ENCODE peak calls at places on chromosomes 5 and 9, in seven cellular contexts. F is uterus; A is CD8-positive, alpha-beta T cell; W is GM12864; X is foreskin fibroblast; T is left lung; R is astrocyte. C is an unnamed sample.

GRCh38 chr5:151612689-151613427 is 21.7 kb upstream of the FAT2 start:
- DNase-seq in A (no peak), X (peak; percentile 8), F (no peak), W (peak; percentile 52), T (no peak), R (peak; percentile 51), C (no peak)

GRCh38 chr9:87464992-87465378 is 32.7 kb upstream of the DAPK1 start:
- DNase-seq in A (no peak), F (no peak), X (no peak), W (no peak), T (no peak), R (no peak), C (no peak)

GRCh38 chr9:21434202-21435014 is 5.8 kb upstream of the IFNA1 start:
- DNase-seq in T (no peak), A (no peak), W (no peak), F (no peak), X (peak; percentile 86), R (peak; percentile 49), C (peak; percentile 81)

GRCh38 chr5:171268700-171269413 is 40.2 kb upstream of the TLX3 start:
- DNase-seq in A (no peak), T (no peak), W (no peak), F (no peak), X (no peak), R (no peak), C (no peak)

GRCh38 chr9:134442486-134443168 is 116.4 kb downstream of the RXRA start:
- DNase-seq in W (no peak), R (no peak), T (no peak), A (no peak), X (peak; percentile 70), F (no peak), C (peak; percentile 12)

GRCh38 chr5:37938861-37939260 is 99.0 kb upstream of the GDNF start:
- DNase-seq in F (no peak), W (no peak), X (no peak), R (no peak), T (no peak), A (no peak), C (no peak)

GRCh38 chr9:125239631-125240597 is 1.2 kb downstream of the HSPA5 start:
- DNase-seq in F (no peak), A (no peak), T (no peak), W (no peak), X (no peak), R (no peak), C (no peak)

GRCh38 chr9:89436963-89437625 is 60.8 kb downstream of the SEMA4D start:
- DNase-seq in X (no peak), T (no peak), F (no peak), W (no peak), R (no peak), A (peak; percentile 83), C (no peak)

GRCh38 chr5:1673042-1673674 is 126.5 kb downstream of the MRPL36 start:
- DNase-seq in W (no peak), X (no peak), A (no peak), R (no peak), F (no peak), T (no peak), C (peak; percentile 22)

GRCh38 chr5:164553851-164554250 is 1048.4 kb downstream of the MAT2B start:
- DNase-seq in A (no peak), R (peak; percentile 25), T (no peak), X (no peak), W (no peak), F (no peak), C (no peak)

GRCh38 chr9:123996731-123997421 is 14.7 kb upstream of the LHX2 start:
- DNase-seq in A (no peak), R (no peak), T (peak; percentile 68), F (no peak), X (no peak), W (no peak), C (peak; percentile 16)

GRCh38 chr5:179817071-179817840 is 3.4 kb upstream of the SQSTM1 start:
- DNase-seq in T (peak; percentile 90), W (no peak), A (no peak), F (peak; percentile 49), R (no peak), X (peak; percentile 42), C (no peak)

GRCh38 chr5:78610163-78610583 is 38.4 kb downstream of the LHFPL2 start:
- DNase-seq in W (no peak), A (no peak), X (peak; percentile 79), T (no peak), F (peak; percentile 85), R (peak; percentile 82), C (peak; percentile 94)

GRCh38 chr5:89396262-89396975 is 513.4 kb upstream of the MEF2C start:
- DNase-seq in W (peak; percentile 51), R (no peak), A (no peak), F (no peak), X (peak; percentile 62), T (no peak), C (peak; percentile 40)

GRCh38 chr9:93479726-93480125 is 26.3 kb upstream of the FAM120AOS start:
- DNase-seq in A (no peak), T (no peak), W (no peak), R (no peak), X (peak; percentile 49), F (no peak), C (peak; percentile 78)

DNA sequence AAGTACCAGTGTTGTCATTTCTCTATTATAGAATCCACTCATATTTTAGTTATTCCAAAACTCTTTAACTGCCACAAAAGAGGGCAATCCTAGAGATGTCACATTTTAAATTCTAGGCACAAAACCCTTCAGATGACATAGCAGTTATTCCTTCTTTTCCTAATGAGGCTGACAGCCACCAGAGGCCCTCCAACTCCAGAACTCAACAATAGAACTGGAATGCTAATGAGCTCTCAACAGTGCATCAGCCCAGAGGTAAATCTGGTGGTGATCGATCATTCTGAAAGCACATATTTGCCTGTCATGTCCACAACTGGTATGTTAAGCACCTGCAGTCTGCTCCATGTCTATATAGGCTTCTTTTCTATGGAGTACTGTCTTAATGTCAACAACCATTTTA is 40.2 kb upstream of the RAB3C start:
- DNase-seq in W (no peak), A (no peak), R (no peak), T (no peak), F (no peak), X (no peak), C (no peak)
- TF ChIP-seq CTCF in W (no peak), A (no peak), R (no peak), T (no peak), F (no peak), X (no peak), C (no peak)

GRCh38 chr5:61626639-61627282 is 294.7 kb downstream of the ZSWIM6 start:
- DNase-seq in R (no peak), F (no peak), T (no peak), W (no peak), X (no peak), A (no peak), C (no peak)
- H3K4me3 ChIP-seq in R (no peak overlapping the region), F (peak overlapping the region; percentile 51), T (peak overlapping the region; percentile 57), W (no peak overlapping the region), X (peak overlapping the region; percentile 37), A (peak overlapping the region; percentile 45), C (no peak overlapping the region)

GRCh38 chr5:132736853-132737833 is at the start of gene KIF3A:
- DNase-seq in R (peak; percentile 83), T (peak; percentile 99), X (peak; percentile 98), W (peak; percentile 92), F (peak; percentile 94), A (peak; percentile 99), C (peak; percentile 92)
- TF ChIP-seq CTCF in R (no peak), T (no peak), X (no peak), W (no peak), F (peak; percentile 61), A (peak; percentile 30), C (no peak)

GRCh38 chr9:34382879-34383278 is 6.2 kb upstream of the MYORG start:
- DNase-seq in X (no peak), R (no peak), T (no peak), F (no peak), A (peak; percentile 45), W (no peak), C (no peak)

GRCh38 chr9:34382054-34382453 is 5.4 kb upstream of the MYORG start:
- DNase-seq in W (no peak), A (peak; percentile 45), X (no peak), F (no peak), R (no peak), T (no peak), C (no peak)

GRCh38 chr9:34380034-34380510 is 3.4 kb upstream of the MYORG start:
- DNase-seq in F (no peak), T (peak; percentile 81), X (peak; percentile 25), R (no peak), W (no peak), A (peak; percentile 56), C (no peak)

GRCh38 chr9:34380511-34381315 is 4.0 kb upstream of the MYORG start:
- DNase-seq in X (peak; percentile 86), R (peak; percentile 44), F (peak; percentile 73), W (no peak), T (peak; percentile 95), A (peak; percentile 86), C (peak; percentile 59)

DNA sequence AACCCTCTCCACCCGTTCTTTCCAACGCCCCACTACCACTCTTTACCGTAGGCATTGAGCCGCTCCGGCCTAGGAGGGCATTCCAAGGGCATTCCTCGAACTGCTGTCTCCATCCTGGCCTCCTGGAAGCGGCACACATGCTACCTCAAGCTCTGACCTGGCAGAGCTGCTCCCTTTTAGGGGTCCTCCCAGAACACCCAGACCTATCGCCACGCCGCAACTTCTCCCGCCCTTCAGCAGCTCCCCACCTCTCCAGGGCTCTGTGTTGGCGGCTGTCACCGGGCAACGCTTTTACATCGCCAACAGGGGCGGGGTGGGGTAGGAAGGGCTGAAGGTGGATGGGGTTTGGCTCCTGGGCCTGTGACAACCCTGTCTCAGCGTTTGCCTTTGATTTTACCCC is 4.6 kb upstream of the MYORG start:
- DNase-seq in X (no peak), T (no peak), W (no peak), A (peak; percentile 50), F (no peak), R (no peak), C (no peak)
- H3K4me3 ChIP-seq in X (peak overlapping the region; percentile 43), T (peak overlapping the region; percentile 53), W (no peak overlapping the region), A (peak overlapping the region; percentile 46), F (peak overlapping the region; percentile 43), R (peak overlapping the region; percentile 61), C (peak overlapping the region; percentile 52)

GRCh38 chr5:172389578-172390112 is 64.7 kb downstream of the SH3PXD2B start:
- DNase-seq in R (no peak), T (no peak), F (no peak), X (no peak), A (no peak), W (no peak), C (no peak)
- TF ChIP-seq CTCF in R (no peak), T (no peak), F (no peak), X (peak; percentile 6), A (no peak), W (no peak), C (peak; percentile 24)

DNA sequence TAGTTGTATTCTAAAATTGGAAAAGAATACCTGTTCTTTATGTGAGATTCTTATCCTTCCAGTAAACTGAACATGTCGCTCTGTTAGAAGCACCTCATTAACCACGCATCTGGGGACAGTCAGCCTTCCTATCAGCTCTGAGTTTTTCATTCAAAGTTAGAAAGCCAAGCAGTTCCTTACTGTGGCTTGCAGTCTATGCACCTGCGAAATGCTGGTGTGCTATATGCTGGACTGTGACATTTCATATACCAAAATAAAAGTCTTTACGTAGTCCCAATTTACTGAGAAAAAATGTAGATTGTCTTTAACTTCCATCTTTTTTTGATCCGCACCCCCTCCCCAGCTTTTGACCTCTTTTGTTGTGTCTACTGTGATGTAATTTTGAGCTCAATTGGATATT is 4.3 kb downstream of the ANP32B start:
- DNase-seq in F (no peak), R (no peak), W (no peak), X (no peak), T (no peak), A (no peak), C (no peak)
- H3K4me3 ChIP-seq in F (no peak overlapping the region), R (no peak overlapping the region), W (no peak overlapping the region), X (no peak overlapping the region), T (no peak overlapping the region), A (no peak overlapping the region), C (no peak overlapping the region)